ENCODE peak calls at places on chromosomes 1 and 21, in ten cellular contexts. I is GM12865, N is GM13976, A is lung, V is HCT116, D is lower lobe of right lung, P is left ventricle myocardium inferior, O is cardiac fibroblast, F is K562, K is thoracic aorta. S is an unnamed sample.

GRCh38 chr1:40039245-40039756 is 1.2 kb upstream of the CAP1 start:
- DNase-seq in O (no peak), I (peak), K (peak), N (no peak), A (no peak), V (no peak), D (no peak), P (no peak), F (no peak), S (no peak)

GRCh38 chr1:100461222-100461621 is 76.7 kb upstream of the GPR88 start:
- DNase-seq in F (no peak), I (no peak), N (no peak), P (peak), K (no peak), D (no peak), V (no peak), A (no peak), O (no peak), S (no peak)

GRCh38 chr1:18537386-18538306 is 56.9 kb downstream of the KLHDC7A start:
- DNase-seq in P (no peak), A (no peak), N (no peak), O (no peak), F (no peak), D (no peak), V (no peak), K (no peak), I (no peak), S (no peak)

GRCh38 chr1:157193702-157194391 is 55.7 kb upstream of the ETV3 start:
- DNase-seq in P (peak), I (peak), A (peak), K (no peak), D (peak), N (peak), O (peak), V (peak), F (peak), S (no peak)

GRCh38 chr1:220786337-220787068 is at the start of gene MTARC1:
- DNase-seq in I (peak), A (peak), P (peak), D (peak), O (peak), F (no peak), N (peak), K (no peak), V (no peak), S (no peak)

GRCh38 chr1:101357444-101357986 is 120.7 kb downstream of the S1PR1 start:
- DNase-seq in D (no peak), N (peak), P (no peak), V (peak), O (peak), A (peak), K (no peak), I (peak), F (peak), S (no peak)

GRCh38 chr1:43077273-43077672 is 94.8 kb downstream of the EBNA1BP2 start:
- DNase-seq in V (no peak), O (no peak), F (peak), A (no peak), D (no peak), I (no peak), K (no peak), P (no peak), N (no peak), S (no peak)

GRCh38 chr1:228110536-228110935 is 1.4 kb upstream of the MRPL55 start:
- DNase-seq in F (no peak), V (no peak), K (no peak), O (no peak), N (no peak), I (no peak), P (no peak), D (no peak), A (no peak), S (peak)

GRCh38 chr1:95353185-95353584 is 119.2 kb downstream of the RWDD3 start:
- DNase-seq in A (peak), K (no peak), I (no peak), P (no peak), N (no peak), O (no peak), F (no peak), D (no peak), V (no peak), S (no peak)

GRCh38 chr1:20729155-20729931 is 3.2 kb downstream of the SH2D5 start:
- DNase-seq in O (no peak), A (no peak), V (no peak), D (no peak), N (no peak), P (no peak), K (no peak), F (no peak), I (no peak), S (no peak)

GRCh38 chr1:223403184-223403815 is 10.1 kb downstream of the CCDC185 start:
- DNase-seq in O (peak), V (no peak), K (no peak), P (no peak), I (no peak), N (no peak), D (no peak), F (no peak), A (no peak), S (no peak)

GRCh38 chr1:3030663-3031381 is 9.6 kb downstream of the ACTRT2 start:
- DNase-seq in P (no peak), D (peak), A (no peak), N (no peak), V (no peak), O (no peak), F (no peak), K (no peak), I (no peak), S (no peak)

GRCh38 chr21:36965720-36966065 is 776 bp downstream of the HLCS start:
- DNase-seq in K (no peak), A (no peak), I (no peak), O (no peak), F (no peak), P (no peak), D (no peak), N (no peak), V (no peak), S (no peak)

GRCh38 chr1:227886503-227886961 is 61.2 kb downstream of the WNT9A start:
- DNase-seq in D (no peak), O (no peak), A (peak), N (peak), K (no peak), F (no peak), V (no peak), I (no peak), P (no peak), S (no peak)

GRCh38 chr1:228487336-228488106 is at the start of gene RNF187:
- DNase-seq in V (no peak), O (no peak), K (peak), I (no peak), P (peak), D (peak), A (peak), N (peak), F (peak), S (no peak)

DNA sequence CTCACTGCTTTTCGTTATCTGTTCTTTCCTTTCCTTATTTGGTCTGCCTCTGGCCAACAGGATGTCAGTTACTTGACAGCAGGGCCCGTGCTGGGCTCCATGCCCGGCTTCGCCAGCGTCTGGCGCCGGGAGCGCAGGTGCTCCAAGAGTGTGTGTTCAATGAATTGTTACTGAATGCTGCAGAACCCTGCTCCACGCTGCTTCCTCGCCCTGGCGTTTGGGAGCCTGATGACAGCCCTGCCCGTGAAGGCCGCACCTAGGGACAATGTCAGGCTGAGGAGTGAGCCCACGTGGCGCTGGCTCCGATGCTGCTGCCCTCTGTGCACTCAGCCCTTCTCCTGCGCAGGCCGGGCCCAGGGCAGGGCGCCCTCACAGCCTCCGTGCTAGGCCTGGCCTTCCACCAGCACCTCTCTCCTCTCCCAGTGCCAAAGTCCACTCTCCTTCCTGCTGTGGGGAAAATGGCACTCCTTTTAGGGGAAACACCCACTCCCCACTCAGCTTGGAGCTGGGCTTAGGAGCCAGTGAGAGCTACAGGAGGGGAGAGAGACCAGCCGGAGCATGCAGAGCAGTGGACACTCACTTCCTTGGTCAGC is 51.4 kb downstream of the ACBD3 start:
- DNase-seq in N (no peak), O (peak), F (no peak), P (peak), V (no peak), K (no peak), D (peak), I (no peak), A (peak), S (no peak)
- TF ChIP-seq CTCF in N (no peak), O (no peak), F (no peak), P (no peak), V (no peak), K (no peak), D (no peak), I (no peak), A (no peak), S (no peak)

GRCh38 chr21:46097826-46098286 is at the start of gene COL6A2:
- DNase-seq in D (peak), V (no peak), I (no peak), A (peak), K (peak), P (peak), N (peak), O (peak), F (peak), S (peak)
- TF ChIP-seq CTCF in D (peak), V (no peak), I (no peak), A (no peak), K (peak), P (peak), N (no peak), O (no peak), F (peak), S (no peak)

GRCh38 chr1:27306892-27307850 is 14.8 kb upstream of the TMEM222 start:
- DNase-seq in O (no peak), I (no peak), P (no peak), D (no peak), F (peak), A (no peak), K (no peak), V (peak), N (no peak), S (no peak)
- TF ChIP-seq CTCF in O (no peak), I (peak), P (no peak), D (no peak), F (peak), A (no peak), K (no peak), V (peak), N (no peak), S (no peak)

GRCh38 chr21:45154511-45155508 is 80.4 kb downstream of the ADARB1 start:
- DNase-seq in I (no peak), D (no peak), P (no peak), K (no peak), V (no peak), N (no peak), A (no peak), F (no peak), O (peak), S (peak)

GRCh38 chr21:45151484-45152115 is 77.2 kb downstream of the ADARB1 start:
- DNase-seq in F (no peak), V (no peak), P (no peak), A (no peak), I (no peak), K (no peak), O (peak), D (no peak), N (no peak), S (peak)

GRCh38 chr21:45153358-45154318 is 79.3 kb downstream of the ADARB1 start:
- DNase-seq in V (no peak), N (no peak), A (no peak), F (no peak), K (no peak), O (peak), P (no peak), D (no peak), I (no peak), S (peak)

GRCh38 chr21:45150630-45151265 is 76.4 kb downstream of the ADARB1 start:
- DNase-seq in I (no peak), F (peak), K (no peak), A (no peak), D (no peak), N (no peak), O (no peak), V (no peak), P (no peak), S (peak)

DNA sequence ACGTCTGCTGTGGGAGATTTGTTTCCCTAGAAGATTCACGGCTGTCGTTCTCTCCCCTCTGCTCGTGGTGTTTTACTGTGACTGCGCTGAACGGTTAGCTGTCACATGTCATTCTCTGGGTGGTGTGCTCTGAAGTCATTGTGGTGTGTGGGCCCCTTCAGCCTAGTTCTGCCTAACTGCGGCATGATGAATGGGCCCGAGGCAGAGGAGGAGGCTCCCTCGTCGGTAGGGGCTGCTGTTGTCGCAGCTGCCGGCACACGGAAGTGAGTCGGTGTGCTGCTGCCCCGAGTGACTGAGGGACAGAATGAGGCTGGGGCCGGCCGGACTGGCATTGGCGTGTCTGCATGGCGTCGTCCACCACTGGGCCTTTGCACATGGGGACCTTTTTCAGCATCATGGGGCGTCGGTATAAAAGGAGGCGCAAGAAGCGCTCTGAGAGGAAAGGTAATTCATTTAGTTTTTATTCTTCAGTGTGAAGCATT is 77.9 kb downstream of the ADARB1 start:
- DNase-seq in K (no peak), I (peak), D (peak), N (peak), P (peak), O (no peak), V (no peak), A (no peak), F (peak), S (peak)
- TF ChIP-seq CTCF in K (no peak), I (peak), D (peak), N (peak), P (no peak), O (no peak), V (no peak), A (peak), F (peak), S (no peak)

DNA sequence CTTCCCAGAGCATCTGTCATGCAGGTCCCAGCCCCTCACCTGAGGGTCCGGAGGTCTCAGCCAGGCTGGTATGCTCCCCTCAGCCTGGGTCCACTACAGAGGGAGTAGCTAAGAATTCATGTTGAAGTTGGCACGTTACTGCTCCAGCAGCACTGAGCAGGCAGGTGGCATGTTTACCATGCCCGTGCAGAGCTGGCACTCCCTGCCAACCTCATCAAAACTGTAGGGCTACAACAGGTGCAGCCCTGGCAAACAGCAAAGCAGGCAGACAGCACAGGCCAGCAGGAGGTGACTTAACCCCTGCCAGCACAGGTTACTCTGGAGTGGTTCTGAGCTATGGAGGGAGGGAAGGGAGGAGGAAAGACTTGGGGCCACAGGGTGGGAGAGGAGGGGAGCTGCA is 46.4 kb downstream of the NUAK2 start:
- DNase-seq in I (no peak), K (no peak), O (no peak), N (no peak), F (no peak), P (no peak), A (peak), V (no peak), D (peak), S (no peak)
- TF ChIP-seq CTCF in I (no peak), K (no peak), O (no peak), N (no peak), F (no peak), P (no peak), A (no peak), V (no peak), D (no peak), S (no peak)

DNA sequence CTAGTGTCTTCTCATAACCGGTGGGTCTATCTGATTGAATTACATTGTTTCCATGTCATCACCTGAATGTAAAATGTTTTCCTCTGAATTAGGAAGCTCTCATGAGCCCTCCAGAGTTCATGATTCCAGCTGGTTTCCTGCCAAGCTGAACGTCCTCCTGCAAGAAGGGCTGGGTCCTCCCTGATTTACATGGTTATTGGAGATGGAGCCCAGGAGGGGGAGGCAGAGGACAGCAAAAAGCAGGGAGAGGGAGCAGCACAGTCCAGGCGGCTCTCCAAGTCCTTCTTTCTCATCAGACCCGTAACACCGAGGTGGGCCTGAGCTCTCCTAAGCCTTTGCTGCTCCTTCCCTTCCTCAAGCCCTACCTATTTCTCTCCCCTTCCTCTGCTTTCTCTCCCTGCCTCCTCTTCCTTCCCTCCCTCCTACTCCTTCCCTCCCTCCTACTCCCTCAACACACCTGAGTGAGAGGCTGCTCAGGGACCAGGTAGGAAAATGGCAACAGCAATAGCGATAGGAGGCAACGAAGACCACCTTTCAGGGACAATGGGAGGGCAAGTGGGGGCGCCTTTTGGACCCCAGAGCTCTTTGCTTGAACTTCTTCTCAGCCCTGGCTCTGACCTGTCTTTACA is 265.9 kb downstream of the PRDM2 start:
- DNase-seq in N (peak), K (no peak), D (no peak), A (peak), F (peak), P (peak), V (peak), O (peak), I (peak), S (peak)
- TF ChIP-seq CTCF in N (no peak), K (peak), D (no peak), A (peak), F (peak), P (peak), V (peak), O (peak), I (peak), S (no peak)

DNA sequence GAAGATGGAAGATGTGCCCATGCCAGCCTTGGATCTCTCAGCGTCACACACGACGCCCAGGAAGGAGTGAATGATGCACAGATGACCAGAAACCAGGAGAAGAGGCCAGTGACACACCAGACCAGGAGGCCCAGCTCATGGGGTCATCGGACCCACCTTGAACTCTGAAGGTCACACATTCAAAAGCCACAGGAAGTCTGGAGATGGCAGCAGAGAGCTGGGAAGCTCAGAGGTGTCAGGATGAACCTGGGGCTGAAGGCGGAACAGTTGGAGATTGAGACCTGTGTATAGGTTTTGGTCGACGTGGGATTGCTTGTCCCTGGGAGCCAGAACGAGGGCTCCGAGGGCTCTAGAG is 43.6 kb downstream of the SLC19A1 start:
- DNase-seq in O (no peak), I (no peak), F (no peak), K (no peak), P (no peak), A (no peak), N (no peak), D (peak), V (no peak), S (no peak)
- TF ChIP-seq CTCF in O (no peak), I (no peak), F (peak), K (no peak), P (no peak), A (no peak), N (no peak), D (no peak), V (no peak), S (no peak)

GRCh38 chr1:237901284-237901870 is 10.7 kb upstream of the ZP4 start:
- DNase-seq in V (no peak), K (no peak), A (no peak), N (peak), D (no peak), F (peak), P (no peak), I (peak), O (peak), S (no peak)
- TF ChIP-seq CTCF in V (peak), K (peak), A (no peak), N (peak), D (no peak), F (no peak), P (peak), I (peak), O (peak), S (no peak)

GRCh38 chr1:118304722-118305344 is 119.8 kb upstream of the SPAG17 start:
- DNase-seq in A (no peak), V (no peak), K (no peak), O (peak), I (peak), F (no peak), P (no peak), D (no peak), N (no peak), S (no peak)
- TF ChIP-seq CTCF in A (no peak), V (peak), K (no peak), O (peak), I (peak), F (peak), P (peak), D (peak), N (peak), S (no peak)

GRCh38 chr1:171226757-171227370 is 21.4 kb upstream of the FMO1 start:
- DNase-seq in V (peak), O (peak), D (no peak), K (no peak), A (peak), F (peak), N (peak), P (no peak), I (peak), S (peak)
- TF ChIP-seq CTCF in V (peak), O (peak), D (peak), K (peak), A (peak), F (peak), N (peak), P (peak), I (peak), S (peak)